ENCODE peak calls at places on chromosomes 11 and 22, in seven cellular contexts. C, Y, P, G, T, D and U are unnamed samples.

GRCh38 chr11:87324817-87325489 is 287.2 kb downstream of the TMEM135 start:
- DNase-seq in C (no peak), Y (no peak), P (no peak), G (no peak), T (no peak), D (no peak), U (no peak)

GRCh38 chr22:41848468-41848867 is 15.6 kb downstream of the SREBF2 start:
- DNase-seq in C (no peak), Y (peak; percentile 35), P (no peak), G (no peak), T (peak; percentile 66), D (no peak), U (no peak)

GRCh38 chr11:15418887-15419286 is 304.2 kb downstream of the INSC start:
- DNase-seq in C (no peak), Y (no peak), P (no peak), G (no peak), T (no peak), D (no peak), U (no peak)

GRCh38 chr11:97461044-97461880 is 1071.4 kb downstream of the JRKL start:
- DNase-seq in C (no peak), Y (no peak), P (no peak), G (no peak), T (no peak), D (no peak), U (no peak)

GRCh38 chr11:30100514-30100913 is 83.7 kb upstream of the KCNA4 start:
- DNase-seq in C (no peak), Y (no peak), P (no peak), G (no peak), T (no peak), D (no peak), U (no peak)

GRCh38 chr11:7538023-7538422 is 24.2 kb downstream of the PPFIBP2 start:
- DNase-seq in C (no peak), Y (no peak), P (no peak), G (no peak), T (peak; percentile 82), D (no peak), U (no peak)

GRCh38 chr11:61781585-61781984 is 10.8 kb downstream of the TMEM258 start:
- DNase-seq in C (no peak), Y (no peak), P (no peak), G (no peak), T (no peak), D (no peak), U (no peak)

GRCh38 chr11:9060700-9061111 is 30.7 kb downstream of the SCUBE2 start:
- DNase-seq in C (no peak), Y (peak; percentile 34), P (no peak), G (peak; percentile 25), T (no peak), D (peak; percentile 45), U (no peak)

GRCh38 chr11:110098645-110099044 is 5.5 kb downstream of the ZC3H12C start:
- DNase-seq in C (no peak), Y (no peak), P (no peak), G (no peak), T (no peak), D (no peak), U (no peak)

GRCh38 chr22:47449508-47450270 is 687.2 kb downstream of the TBC1D22A start:
- DNase-seq in C (no peak), Y (no peak), P (no peak), G (no peak), T (no peak), D (no peak), U (no peak)

GRCh38 chr11:84870486-84870885 is 756.7 kb downstream of the DLG2 start:
- DNase-seq in C (no peak), Y (no peak), P (no peak), G (no peak), T (no peak), D (no peak), U (no peak)

GRCh38 chr22:35866646-35867045 is 149.0 kb downstream of the APOL5 start:
- DNase-seq in C (no peak), Y (no peak), P (no peak), G (no peak), T (no peak), D (no peak), U (no peak)

GRCh38 chr11:14183973-14184372 is 175.0 kb downstream of the RRAS2 start:
- DNase-seq in C (no peak), Y (no peak), P (no peak), G (no peak), T (no peak), D (no peak), U (no peak)

GRCh38 chr11:60786811-60787567 is 1.9 kb downstream of the MS4A10 start:
- DNase-seq in C (peak; percentile 19), Y (peak; percentile 17), P (no peak), G (no peak), T (no peak), D (no peak), U (no peak)

GRCh38 chr11:68523743-68524142 is 63.2 kb downstream of the PPP6R3 start:
- DNase-seq in C (no peak), Y (no peak), P (no peak), G (no peak), T (no peak), D (no peak), U (no peak)

GRCh38 chr22:46060292-46061123 is 83.5 kb upstream of the WNT7B start:
- DNase-seq in C (no peak), Y (no peak), P (no peak), G (no peak), T (no peak), D (no peak), U (no peak)

GRCh38 chr11:110979696-110980095 is 265.8 kb upstream of the POU2AF2 start:
- DNase-seq in C (no peak), Y (no peak), P (no peak), G (no peak), T (no peak), D (no peak), U (no peak)

GRCh38 chr11:4048340-4048739 is 46.3 kb upstream of the RRM1 start:
- DNase-seq in C (no peak), Y (no peak), P (no peak), G (no peak), T (no peak), D (no peak), U (no peak)

GRCh38 chr11:110691961-110692360 is 20.3 kb downstream of the ARHGAP20 start:
- DNase-seq in C (no peak), Y (no peak), P (no peak), G (no peak), T (no peak), D (no peak), U (no peak)

GRCh38 chr11:19459240-19459639 is 218.5 kb upstream of the E2F8 start:
- DNase-seq in C (no peak), Y (no peak), P (no peak), G (no peak), T (no peak), D (no peak), U (no peak)

GRCh38 chr11:67409781-67410368 is 5.6 kb upstream of the CARNS1 start:
- DNase-seq in C (no peak), Y (no peak), P (no peak), G (no peak), T (no peak), D (no peak), U (no peak)

GRCh38 chr11:66334605-66335442 is 1.4 kb downstream of the RIN1 start:
- DNase-seq in C (no peak), Y (no peak), P (no peak), G (no peak), T (no peak), D (no peak), U (no peak)

GRCh38 chr11:37710031-37710430 is 1112.0 kb upstream of the RAG2 start:
- DNase-seq in C (no peak), Y (no peak), P (no peak), G (no peak), T (no peak), D (no peak), U (no peak)

GRCh38 chr11:28819741-28820140 is 711.6 kb downstream of the METTL15 start:
- DNase-seq in C (no peak), Y (no peak), P (no peak), G (no peak), T (no peak), D (no peak), U (no peak)

GRCh38 chr22:26360169-26360885 is 68.7 kb upstream of the ASPHD2 start:
- DNase-seq in C (peak; percentile 50), Y (peak; percentile 67), P (peak; percentile 58), G (peak; percentile 73), T (peak; percentile 49), D (peak; percentile 63), U (peak; percentile 38)

GRCh38 chr11:124069429-124070401 is 28.6 kb upstream of the OR10G7 start:
- DNase-seq in C (peak; percentile 16), Y (peak; percentile 53), P (peak; percentile 43), G (peak; percentile 35), T (peak; percentile 21), D (peak; percentile 42), U (peak; percentile 15)

GRCh38 chr22:28792491-28793383 is 7.6 kb downstream of the XBP1 start:
- DNase-seq in C (no peak), Y (no peak), P (no peak), G (no peak), T (no peak), D (no peak), U (no peak)

GRCh38 chr11:130476200-130476921 is 27.9 kb downstream of the ADAMTS15 start:
- DNase-seq in C (no peak), Y (no peak), P (no peak), G (peak; percentile 8), T (peak; percentile 12), D (no peak), U (no peak)

GRCh38 chr11:1389103-1389931 is 417 bp upstream of the BRSK2 start:
- DNase-seq in C (peak; percentile 94), Y (peak; percentile 96), P (peak; percentile 97), G (peak; percentile 92), T (peak; percentile 96), D (peak; percentile 99), U (peak; percentile 93)

GRCh38 chr22:44484618-44485017 is 13.4 kb downstream of the RTL6 start:
- DNase-seq in C (no peak), Y (no peak), P (no peak), G (no peak), T (no peak), D (no peak), U (no peak)

GRCh38 chr11:64650923-64651523 is 60.0 kb downstream of the SLC22A12 start:
- DNase-seq in C (peak; percentile 42), Y (peak; percentile 50), P (no peak), G (peak; percentile 31), T (no peak), D (no peak), U (no peak)

GRCh38 chr11:16505481-16505880 is 149.1 kb upstream of the SOX6 start:
- DNase-seq in C (no peak), Y (no peak), P (no peak), G (no peak), T (no peak), D (no peak), U (no peak)

GRCh38 chr11:66531841-66532240 is 14.0 kb downstream of the ZDHHC24 start:
- DNase-seq in C (no peak), Y (no peak), P (no peak), G (no peak), T (no peak), D (no peak), U (no peak)

GRCh38 chr22:45911601-45912271 is 65.2 kb downstream of the WNT7B start:
- DNase-seq in C (peak; percentile 77), Y (peak; percentile 96), P (no peak), G (no peak), T (peak; percentile 79), D (no peak), U (no peak)

GRCh38 chr22:41914611-41915034 is 251 bp downstream of the SHISA8 start:
- DNase-seq in C (no peak), Y (no peak), P (no peak), G (no peak), T (no peak), D (no peak), U (no peak)

GRCh38 chr11:69278091-69278867 is 15.7 kb upstream of the MYEOV start:
- DNase-seq in C (peak; percentile 26), Y (peak; percentile 80), P (no peak), G (no peak), T (no peak), D (no peak), U (no peak)

GRCh38 chr22:47156352-47157092 is 394.1 kb downstream of the TBC1D22A start:
- DNase-seq in C (no peak), Y (no peak), P (no peak), G (no peak), T (no peak), D (no peak), U (no peak)